ENCODE peak calls at places on chromosomes 4 and X, in five cellular contexts. O is NCI-H2029 treated with DMSO at 0.1 percent for 48 hours, G is NCI-H510A, C is psoas muscle, Z is iPS-NIHi11. S is an unnamed sample.

GRCh38 chr4:53674891-53675290 is 83.6 kb upstream of the LNX1 start:
- DNase-seq in O (no peak), G (no peak), C (no peak), Z (no peak), S (no peak)

GRCh38 chr4:151719935-151720334 is 40.9 kb downstream of the GATB start:
- DNase-seq in O (no peak), G (no peak), C (no peak), Z (no peak), S (no peak)

GRCh38 chr4:81352476-81352875 is 119.2 kb downstream of the RASGEF1B start:
- DNase-seq in O (no peak), G (no peak), C (no peak), Z (no peak), S (no peak)

GRCh38 chr4:114780205-114780604 is 181.6 kb downstream of the UGT8 start:
- DNase-seq in O (peak; percentile 24), G (peak; percentile 3), C (no peak), Z (peak; percentile 24), S (no peak)

GRCh38 chrX:131704136-131704695 is 160.3 kb downstream of the OR13H1 start:
- DNase-seq in O (peak; percentile 12), G (no peak), C (peak; percentile 84), Z (no peak), S (peak; percentile 76)

GRCh38 chr4:148814030-148814429 is 371.8 kb upstream of the NR3C2 start:
- DNase-seq in O (no peak), G (no peak), C (no peak), Z (no peak), S (no peak)

GRCh38 chr4:150164055-150164454 is 85.8 kb downstream of the DCLK2 start:
- DNase-seq in O (no peak), G (no peak), C (no peak), Z (no peak), S (no peak)

GRCh38 chr4:118749347-118749988 is 64.3 kb downstream of the METTL14 start:
- DNase-seq in O (no peak), G (no peak), C (no peak), Z (no peak), S (no peak)

GRCh38 chrX:1673337-1673736 is 58.5 kb downstream of the ASMT start:
- DNase-seq in O (no peak), G (no peak), C (no peak), Z (peak; percentile 46), S (no peak)

GRCh38 chr4:168153596-168154440 is 61.5 kb downstream of the ANXA10 start:
- DNase-seq in O (peak; percentile 40), G (peak; percentile 56), C (peak; percentile 63), Z (peak; percentile 20), S (peak; percentile 73)

GRCh38 chrX:49230500-49231232 is 2.5 kb downstream of the CACNA1F start:
- DNase-seq in O (no peak), G (peak; percentile 16), C (peak; percentile 64), Z (peak; percentile 82), S (peak; percentile 66)

GRCh38 chrX:10011261-10011931 is 44.2 kb downstream of the CLDN34 start:
- DNase-seq in O (no peak), G (no peak), C (no peak), Z (no peak), S (no peak)

GRCh38 chrX:10230222-10230621 is 73.4 kb downstream of the CLCN4 start:
- DNase-seq in O (no peak), G (no peak), C (no peak), Z (no peak), S (no peak)

GRCh38 chrX:137195991-137196390 is 162.2 kb upstream of the GPR101 start:
- DNase-seq in O (no peak), G (no peak), C (no peak), Z (no peak), S (no peak)

GRCh38 chr4:173025131-173025530 is 143.5 kb upstream of the GALNT7 start:
- DNase-seq in O (no peak), G (peak; percentile 47), C (no peak), Z (peak; percentile 70), S (no peak)

GRCh38 chr4:164383187-164384181 is 370.4 kb upstream of the SMIM31 start:
- DNase-seq in O (no peak), G (no peak), C (no peak), Z (peak; percentile 41), S (no peak)

GRCh38 chrX:66634272-66634671 is 4.6 kb downstream of the EDA2R start:
- DNase-seq in O (no peak), G (no peak), C (no peak), Z (no peak), S (no peak)

GRCh38 chr4:127622923-127623754 is 9.6 kb upstream of the INTU start:
- DNase-seq in O (no peak), G (peak; percentile 12), C (peak; percentile 26), Z (peak; percentile 83), S (no peak)

GRCh38 chrX:70426286-70427278 is 3.5 kb downstream of the GDPD2 start:
- DNase-seq in O (no peak), G (no peak), C (no peak), Z (no peak), S (no peak)

GRCh38 chrX:42119076-42119475 is 195.7 kb upstream of the CASK start:
- DNase-seq in O (peak; percentile 54), G (peak; percentile 51), C (no peak), Z (no peak), S (no peak)

GRCh38 chr4:124943145-124943889 is 230.8 kb upstream of the ANKRD50 start:
- DNase-seq in O (no peak), G (no peak), C (no peak), Z (no peak), S (no peak)

GRCh38 chrX:107448625-107449468 is 605 bp upstream of the FRMPD3 start:
- DNase-seq in O (no peak), G (no peak), C (no peak), Z (peak; percentile 42), S (no peak)

GRCh38 chrX:34909151-34909550 is 33.4 kb upstream of the FAM47B start:
- DNase-seq in O (no peak), G (no peak), C (no peak), Z (no peak), S (no peak)

GRCh38 chr4:182062936-182063335 is 180.3 kb upstream of the TENM3 start:
- DNase-seq in O (no peak), G (no peak), C (no peak), Z (no peak), S (no peak)

GRCh38 chr4:26176621-26177121 is 144.1 kb upstream of the RBPJ start:
- DNase-seq in O (no peak), G (no peak), C (no peak), Z (no peak), S (no peak)

GRCh38 chr4:176778491-176778890 is 14.2 kb downstream of the VEGFC start:
- DNase-seq in O (no peak), G (no peak), C (peak; percentile 13), Z (no peak), S (no peak)

GRCh38 chr4:8525383-8526120 is 54.6 kb upstream of the GPR78 start:
- DNase-seq in O (no peak), G (no peak), C (no peak), Z (no peak), S (no peak)

GRCh38 chr4:877502-877901 is 51.6 kb upstream of the CPLX1 start:
- DNase-seq in O (no peak), G (no peak), C (no peak), Z (no peak), S (no peak)

GRCh38 chr4:173332963-173333657 is 1.0 kb downstream of the HMGB2 start:
- DNase-seq in O (no peak), G (no peak), C (no peak), Z (no peak), S (no peak)

GRCh38 chr4:81565137-81565870 is 93.6 kb upstream of the RASGEF1B start:
- DNase-seq in O (no peak), G (no peak), C (peak; percentile 80), Z (peak; percentile 29), S (peak; percentile 92)

GRCh38 chrX:48578661-48579128 is 4.4 kb downstream of the RBM3 start:
- DNase-seq in O (no peak), G (no peak), C (no peak), Z (no peak), S (no peak)

GRCh38 chr4:85520765-85521749 is 46.1 kb downstream of the ARHGAP24 start:
- DNase-seq in O (no peak), G (no peak), C (no peak), Z (no peak), S (no peak)

GRCh38 chr4:138501614-138502013 is 259.5 kb upstream of the SLC7A11 start:
- DNase-seq in O (no peak), G (no peak), C (no peak), Z (no peak), S (no peak)

GRCh38 chr4:46949822-46950221 is 40.8 kb upstream of the COX7B2 start:
- DNase-seq in O (no peak), G (no peak), C (no peak), Z (no peak), S (no peak)

GRCh38 chr4:123821861-123822260 is 425.3 kb downstream of the SPRY1 start:
- DNase-seq in O (no peak), G (no peak), C (no peak), Z (no peak), S (no peak)

GRCh38 chr4:154877110-154877760 is 96.2 kb downstream of the RBM46 start:
- DNase-seq in O (peak; percentile 17), G (no peak), C (no peak), Z (no peak), S (no peak)

GRCh38 chr4:155769092-155769491 is 10.3 kb downstream of the GUCY1B1 start:
- DNase-seq in O (no peak), G (no peak), C (no peak), Z (no peak), S (no peak)

GRCh38 chr4:82592639-82593038 is 30.9 kb upstream of the TMEM150C start:
- DNase-seq in O (no peak), G (no peak), C (no peak), Z (no peak), S (no peak)

GRCh38 chrX:44071847-44072545 is 98.8 kb upstream of the NDP start:
- DNase-seq in O (no peak), G (no peak), C (no peak), Z (no peak), S (no peak)

GRCh38 chr4:113684534-113685091 is 76.9 kb downstream of the CAMK2D start:
- DNase-seq in O (no peak), G (peak; percentile 5), C (peak; percentile 62), Z (peak; percentile 20), S (peak; percentile 69)

S was measured in right atrium auricular region.